ENCODE peak calls at places on chromosomes 4 and X, in ten cellular contexts. Z, P, R, Y, Q, U, D, W, F and B are unnamed samples. For H3K27me3, the result is how much of the 10 kb centered on the place peaks cover.

GRCh38 chr4:1056671-1057402 is 45.4 kb downstream of the FGFRL1 start:
- DNase-seq in Z (no peak), P (no peak), R (no peak), Y (no peak), Q (no peak), U (no peak), D (no peak), W (no peak), F (no peak), B (no peak)

GRCh38 chrX:150361777-150362351 is 1.3 kb upstream of the MAMLD1 start:
- DNase-seq in Z (peak), P (no peak), R (no peak), Y (no peak), Q (no peak), U (peak), D (peak), W (peak), F (peak), B (no peak)

GRCh38 chrX:21658152-21658737 is at the start of gene KLHL34:
- DNase-seq in Z (no peak), P (no peak), R (no peak), Y (no peak), Q (peak), U (peak), D (no peak), W (peak), F (no peak), B (no peak)

GRCh38 chr4:6607368-6608050 is 32.5 kb downstream of the MAN2B2 start:
- DNase-seq in Z (no peak), P (no peak), R (no peak), Y (no peak), Q (no peak), U (no peak), D (no peak), W (no peak), F (no peak), B (no peak)

GRCh38 chrX:15915959-15916703 is 61.5 kb upstream of the AP1S2 start:
- DNase-seq in Z (no peak), P (no peak), R (no peak), Y (no peak), Q (no peak), U (no peak), D (no peak), W (no peak), F (no peak), B (no peak)

GRCh38 chr4:173448557-173448918 is 49.6 kb upstream of the SCRG1 start:
- DNase-seq in Z (no peak), P (no peak), R (no peak), Y (no peak), Q (no peak), U (no peak), D (no peak), W (no peak), F (peak), B (no peak)

GRCh38 chr4:127055349-127055748 is 577.4 kb upstream of the INTU start:
- DNase-seq in Z (no peak), P (no peak), R (no peak), Y (no peak), Q (no peak), U (no peak), D (no peak), W (no peak), F (peak), B (no peak)

GRCh38 chrX:151970661-151971060 is 3.8 kb downstream of the GABRE start:
- DNase-seq in Z (peak), P (no peak), R (no peak), Y (peak), Q (no peak), U (no peak), D (peak), W (peak), F (peak), B (no peak)

GRCh38 chrX:74593593-74593992 is 20.8 kb downstream of the RLIM start:
- DNase-seq in Z (no peak), P (no peak), R (no peak), Y (no peak), Q (no peak), U (no peak), D (no peak), W (no peak), F (peak), B (no peak)

GRCh38 chrX:18668059-18668458 is 3.8 kb downstream of the RS1 start:
- DNase-seq in Z (no peak), P (no peak), R (no peak), Y (no peak), Q (no peak), U (no peak), D (no peak), W (no peak), F (no peak), B (no peak)

GRCh38 chr4:87966095-87966496 is 9.4 kb upstream of the SPP1 start:
- DNase-seq in Z (no peak), P (no peak), R (no peak), Y (no peak), Q (no peak), U (no peak), D (no peak), W (no peak), F (no peak), B (no peak)

GRCh38 chr4:145732001-145732400 is 52.1 kb downstream of the C4orf51 start:
- DNase-seq in Z (no peak), P (no peak), R (no peak), Y (no peak), Q (no peak), U (no peak), D (no peak), W (no peak), F (no peak), B (no peak)

GRCh38 chr4:4385729-4386295 is 1.1 kb upstream of the NSG1 start:
- DNase-seq in Z (no peak), P (no peak), R (no peak), Y (no peak), Q (no peak), U (no peak), D (no peak), W (no peak), F (no peak), B (no peak)
- H3K27me3 ChIP-seq in Z (under half), P (under half), R (under half), Y (half or more), Q (half or more), U (under half), D (half or more), W (under half), F (under half), B (half or more)

GRCh38 chrX:14554132-14554715 is 24.9 kb downstream of the GLRA2 start:
- DNase-seq in Z (peak), P (no peak), R (no peak), Y (no peak), Q (peak), U (no peak), D (no peak), W (no peak), F (no peak), B (no peak)
- H3K27me3 ChIP-seq in Z (under half), P (under half), R (under half), Y (under half), Q (under half), U (under half), D (under half), W (under half), F (under half), B (under half)

DNA sequence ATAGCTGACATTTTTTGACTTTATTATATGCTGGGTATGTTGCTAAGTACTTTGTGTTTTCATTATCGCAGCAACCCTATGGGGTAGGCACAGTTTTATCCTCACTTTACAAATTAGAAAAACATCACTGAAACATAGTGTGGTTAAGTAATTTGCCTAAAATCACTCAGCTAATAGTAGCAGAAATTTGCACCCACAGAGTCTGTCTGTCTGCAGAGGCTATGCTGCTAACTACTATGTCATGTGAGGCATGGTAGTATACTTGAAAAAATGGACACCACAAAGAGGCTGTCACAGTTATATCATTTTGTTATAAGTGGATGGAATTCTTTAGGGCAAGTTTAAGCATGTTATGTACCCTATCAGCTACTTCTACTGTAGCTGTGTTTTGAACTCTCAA is 69.0 kb downstream of the STAG2 start:
- DNase-seq in Z (no peak), P (no peak), R (no peak), Y (no peak), Q (peak), U (no peak), D (no peak), W (no peak), F (no peak), B (no peak)
- H3K27me3 ChIP-seq in Z (under half), P (under half), R (under half), Y (under half), Q (under half), U (under half), D (under half), W (under half), F (under half), B (under half)

DNA sequence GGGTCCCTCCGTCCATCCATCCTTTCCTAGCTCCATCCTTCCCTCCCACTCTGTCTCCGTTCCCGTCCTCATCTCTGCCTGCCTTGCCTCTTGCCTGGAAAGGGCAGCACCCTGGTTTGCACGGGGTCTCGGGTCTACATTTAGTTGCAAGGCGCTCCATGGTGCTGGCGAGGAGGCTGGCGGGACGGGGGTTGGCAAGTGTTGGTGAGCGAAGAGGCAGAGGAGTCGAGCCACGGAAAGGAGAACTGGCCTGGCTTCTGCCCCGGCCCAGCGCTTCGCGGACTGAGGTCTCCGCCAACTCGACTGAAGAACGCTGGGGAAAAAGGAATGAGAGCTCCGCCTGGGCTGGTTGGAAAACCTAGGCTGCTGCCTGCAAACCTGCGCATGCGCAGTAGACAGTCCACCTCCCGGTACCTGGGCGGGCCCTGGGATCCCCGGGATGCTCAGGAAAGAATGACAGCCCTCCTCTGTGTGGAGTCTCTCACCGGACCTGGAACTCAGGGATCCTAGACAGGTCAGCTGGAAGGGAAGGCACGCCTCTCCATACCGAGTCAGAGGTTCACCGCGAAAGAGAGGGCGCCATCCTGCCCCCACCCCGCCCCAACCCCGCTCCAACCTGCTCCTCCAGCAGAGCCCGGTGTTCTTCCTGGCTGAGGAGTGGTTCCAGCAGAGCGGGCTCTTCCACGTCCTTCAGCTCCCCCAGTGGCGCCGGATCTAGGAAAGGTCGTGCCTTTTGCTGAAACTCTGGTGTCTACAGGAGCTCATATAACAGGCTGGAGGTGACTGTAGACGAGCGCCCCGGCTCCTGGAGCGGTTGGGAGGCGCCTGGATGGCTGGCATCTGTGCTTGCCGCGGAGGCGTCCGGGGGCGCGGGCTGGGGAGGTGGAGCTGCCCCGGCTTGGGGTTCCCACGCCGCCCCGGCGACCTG is 6.0 kb downstream of the FRG2 start:
- DNase-seq in Z (peak), P (no peak), R (no peak), Y (peak), Q (peak), U (peak), D (no peak), W (no peak), F (peak), B (peak)
- H3K27me3 ChIP-seq in Z (under half), P (under half), R (under half), Y (half or more), Q (half or more), U (under half), D (half or more), W (under half), F (under half), B (half or more)

GRCh38 chrX:110437686-110438085 is 79.0 kb downstream of the RTL9 start:
- DNase-seq in Z (no peak), P (no peak), R (no peak), Y (no peak), Q (no peak), U (no peak), D (no peak), W (no peak), F (no peak), B (no peak)
- H3K27me3 ChIP-seq in Z (under half), P (under half), R (under half), Y (under half), Q (under half), U (under half), D (half or more), W (under half), F (under half), B (under half)

DNA sequence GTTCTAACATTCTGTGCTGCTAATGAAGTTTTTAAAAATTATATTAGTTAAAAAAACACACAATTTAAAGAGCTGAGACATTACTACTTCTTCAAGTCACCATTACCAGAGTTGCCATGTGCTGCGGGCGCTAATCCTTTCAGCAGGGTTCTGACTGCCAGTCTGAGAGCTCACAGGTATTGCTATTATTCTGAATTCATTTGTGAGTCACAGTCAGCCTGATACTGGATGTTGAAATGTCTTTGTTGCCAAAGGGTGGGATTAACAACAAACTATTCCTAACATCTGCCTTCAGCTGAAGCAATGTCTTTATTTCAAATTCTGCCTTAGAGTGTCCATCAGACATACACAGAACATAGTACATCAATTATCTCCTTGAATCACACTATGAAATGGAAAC is 197.1 kb upstream of the FGF13 start:
- DNase-seq in Z (no peak), P (no peak), R (no peak), Y (no peak), Q (no peak), U (no peak), D (no peak), W (no peak), F (no peak), B (no peak)
- H3K27me3 ChIP-seq in Z (under half), P (under half), R (under half), Y (under half), Q (under half), U (under half), D (under half), W (under half), F (under half), B (under half)

DNA sequence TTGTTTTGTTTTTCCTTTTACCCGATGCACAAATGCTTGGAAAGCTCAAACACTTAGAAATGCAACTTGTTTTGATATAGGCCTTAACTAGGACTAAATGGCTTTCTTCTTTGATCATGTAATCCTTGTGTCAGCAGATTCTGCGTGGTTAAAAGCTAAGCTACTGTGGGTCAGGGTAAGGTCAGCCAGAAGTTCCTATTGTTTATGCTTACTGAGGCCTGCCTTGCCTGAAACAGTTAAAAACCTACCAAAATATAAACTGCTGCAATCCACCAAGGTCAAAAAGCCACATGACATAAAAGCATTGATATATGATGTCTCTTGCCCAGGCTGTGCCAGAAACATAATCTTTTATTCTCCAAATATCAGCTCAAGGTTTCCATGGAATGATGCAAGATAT is 223.4 kb downstream of the FAM47B start:
- DNase-seq in Z (no peak), P (peak), R (no peak), Y (no peak), Q (peak), U (no peak), D (no peak), W (no peak), F (no peak), B (no peak)
- H3K27me3 ChIP-seq in Z (under half), P (under half), R (under half), Y (under half), Q (under half), U (under half), D (under half), W (under half), F (under half), B (under half)